ENCODE peak calls at places on chromosomes 4 and X, in ten cellular contexts. N is fibroblast of lung, Y is astrocyte of the spinal cord, O is thoracic aorta, U is mucosa of descending colon, J is upper lobe of right lung, K is lower leg skin, T is MM.1S, C is lung, Q is AG10803. M is an unnamed sample.

GRCh38 chr4:156198511-156198910 is 244.8 kb upstream of the CTSO start:
- DNase-seq in T (no peak), N (no peak), Q (no peak), C (no peak), K (no peak), J (no peak), U (no peak), O (no peak), Y (no peak), M (no peak)

GRCh38 chr4:13294961-13295605 is 189.1 kb downstream of the RAB28 start:
- DNase-seq in O (no peak), K (no peak), C (no peak), J (no peak), T (no peak), U (no peak), Y (no peak), N (peak; percentile 60), Q (peak; percentile 7), M (no peak)

GRCh38 chr4:125187221-125187620 is 127.5 kb upstream of the FAT4 start:
- DNase-seq in K (no peak), J (no peak), U (no peak), Y (peak; percentile 85), Q (peak; percentile 84), O (no peak), C (no peak), T (no peak), N (peak; percentile 74), M (peak; percentile 63)

GRCh38 chrX:109841257-109841656 is 108.2 kb upstream of the ACSL4 start:
- DNase-seq in J (no peak), N (no peak), C (no peak), K (no peak), O (no peak), Q (no peak), Y (no peak), U (no peak), T (no peak), M (no peak)

GRCh38 chr4:146638801-146639351 is at the start of gene POU4F2:
- DNase-seq in U (no peak), N (peak; percentile 20), K (no peak), O (no peak), T (no peak), C (no peak), Q (peak; percentile 1), J (peak; percentile 64), Y (peak; percentile 25), M (peak; percentile 19)

GRCh38 chr4:169345207-169345788 is 74.5 kb upstream of the SH3RF1 start:
- DNase-seq in T (no peak), Y (peak; percentile 69), K (no peak), N (peak; percentile 80), O (no peak), U (no peak), C (no peak), J (no peak), Q (peak; percentile 89), M (peak; percentile 15)

GRCh38 chr4:4659871-4660651 is 118.2 kb upstream of the STX18 start:
- DNase-seq in Q (peak; percentile 93), K (no peak), U (no peak), N (peak; percentile 94), T (no peak), J (no peak), O (no peak), Y (peak; percentile 96), C (no peak), M (peak; percentile 96)

GRCh38 chr4:165383757-165384156 is 4.9 kb downstream of the CPE start:
- DNase-seq in C (no peak), Q (no peak), U (no peak), K (no peak), N (peak; percentile 60), T (no peak), Y (peak; percentile 29), O (no peak), J (no peak), M (peak; percentile 45)

GRCh38 chr4:143241892-143242291 is 57.2 kb downstream of the USP38 start:
- DNase-seq in N (peak; percentile 31), T (no peak), Q (no peak), K (no peak), J (no peak), U (no peak), Y (no peak), O (no peak), C (no peak), M (peak; percentile 34)

GRCh38 chr4:104896623-104897296 is 249.9 kb upstream of the TET2 start:
- DNase-seq in Q (no peak), J (no peak), U (no peak), O (no peak), N (peak; percentile 40), Y (peak; percentile 18), K (no peak), T (no peak), C (no peak), M (no peak)

GRCh38 chrX:48918644-48919340 is at the start of gene PIM2:
- DNase-seq in T (peak; percentile 95), C (peak; percentile 91), N (peak; percentile 88), U (peak; percentile 91), Y (peak; percentile 87), Q (peak; percentile 56), K (peak; percentile 88), O (peak; percentile 71), J (peak; percentile 95), M (peak; percentile 90)

GRCh38 chr4:2251073-2251794 is 9.3 kb upstream of the HAUS3 start:
- DNase-seq in Y (no peak), C (no peak), T (no peak), O (no peak), N (no peak), Q (no peak), U (peak; percentile 20), K (peak; percentile 12), J (peak; percentile 57), M (no peak)

GRCh38 chrX:119423631-119424030 is 24.5 kb downstream of the SLC25A43 start:
- DNase-seq in K (no peak), C (no peak), O (no peak), Y (no peak), J (no peak), Q (no peak), T (no peak), N (no peak), U (no peak), M (no peak)

GRCh38 chr4:1458581-1458980 is 52.3 kb upstream of the NKX1-1 start:
- DNase-seq in Q (no peak), J (peak; percentile 30), Y (no peak), N (no peak), U (no peak), C (no peak), T (no peak), O (no peak), K (no peak), M (no peak)

DNA sequence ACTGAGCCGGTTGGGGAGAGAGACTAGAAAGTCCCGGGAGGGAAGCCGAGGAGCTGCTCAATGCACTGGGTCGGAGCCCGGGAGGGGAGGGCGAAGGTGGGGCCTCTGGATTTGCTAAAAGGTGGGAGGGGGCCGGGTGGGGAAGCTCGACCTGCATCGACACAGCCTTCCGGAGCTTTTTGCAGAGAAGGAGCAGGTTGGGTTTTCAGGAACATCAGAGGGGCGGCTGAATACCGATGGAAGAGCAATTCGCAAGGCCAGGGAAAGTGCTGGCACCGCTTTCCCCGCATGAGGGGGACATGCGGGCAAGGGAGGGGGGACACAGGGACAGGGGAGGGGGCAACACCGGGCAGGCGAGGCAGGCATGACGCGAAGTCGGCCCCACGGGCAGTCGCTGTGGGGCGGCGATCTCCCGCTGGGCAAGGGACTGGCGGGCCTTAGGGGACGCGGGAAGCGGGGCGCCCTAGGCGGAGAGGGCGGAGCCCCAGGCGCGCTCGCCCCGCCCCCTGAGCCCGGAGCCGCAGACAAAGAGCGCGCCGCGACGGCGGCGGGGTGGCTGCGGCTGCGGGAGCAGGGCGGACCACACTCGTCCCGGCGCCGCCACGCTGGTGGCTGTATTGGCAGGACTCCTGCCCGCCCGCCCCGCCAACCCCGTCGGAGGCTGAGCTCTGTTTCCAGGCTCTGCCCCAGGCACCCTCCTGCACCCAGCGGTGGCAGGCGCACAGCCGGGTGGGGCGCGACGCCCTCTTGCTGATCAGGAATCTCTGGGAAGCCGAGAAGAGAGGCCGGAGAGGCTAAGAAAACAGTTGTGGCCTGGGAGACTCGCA is 11.6 kb downstream of the PDZD4 start:
- DNase-seq in C (no peak), U (peak; percentile 50), O (no peak), N (no peak), T (no peak), K (no peak), J (no peak), Q (no peak), Y (no peak), M (no peak)
- H3K4me3 ChIP-seq in C (no peak overlapping the region), U (no peak overlapping the region), O (peak overlapping the region; percentile 65), N (no peak overlapping the region), T (no peak overlapping the region), K (no peak overlapping the region), J (peak overlapping the region; percentile 47), Q (peak overlapping the region; percentile 12), Y (peak overlapping the region; percentile 15), M (peak overlapping the region; percentile 29)

GRCh38 chr4:121229993-121230392 is 65.9 kb upstream of the TNIP3 start:
- DNase-seq in O (no peak), T (no peak), C (no peak), N (no peak), K (no peak), Q (no peak), J (no peak), Y (no peak), U (no peak), M (no peak)

GRCh38 chr4:121228851-121229250 is 64.7 kb upstream of the TNIP3 start:
- DNase-seq in Q (no peak), J (no peak), Y (no peak), U (no peak), K (no peak), N (no peak), T (no peak), C (no peak), O (no peak), M (peak; percentile 20)

GRCh38 chr4:121226362-121226761 is 62.2 kb upstream of the TNIP3 start:
- DNase-seq in O (no peak), C (no peak), J (no peak), Y (peak; percentile 10), K (no peak), N (no peak), U (no peak), T (no peak), Q (no peak), M (peak; percentile 13)

GRCh38 chr4:121221608-121222007 is 57.5 kb upstream of the TNIP3 start:
- DNase-seq in K (no peak), J (no peak), U (no peak), Q (no peak), C (no peak), O (no peak), Y (no peak), T (no peak), N (no peak), M (no peak)

GRCh38 chr4:121227254-121227867 is 63.2 kb upstream of the TNIP3 start:
- DNase-seq in N (no peak), Q (no peak), C (no peak), Y (no peak), J (no peak), U (no peak), K (no peak), O (no peak), T (peak; percentile 34), M (no peak)
- TF ChIP-seq CTCF in N (no peak), Q (no peak), C (no peak), Y (peak; percentile 1), J (peak; percentile 15), U (no peak), K (no peak), O (no peak), T (peak; percentile 29), M (no peak)

GRCh38 chr4:57109847-57110634 is at the start of gene IGFBP7:
- DNase-seq in T (peak; percentile 62), J (peak; percentile 85), O (no peak), Y (peak; percentile 60), N (peak; percentile 55), C (peak; percentile 46), Q (peak; percentile 53), U (peak; percentile 72), K (no peak), M (peak; percentile 67)
- H3K4me3 ChIP-seq in T (peak within 1 kb of the TSS; percentile 63), J (peak within 1 kb of the TSS; percentile 81), O (peak within 1 kb of the TSS; percentile 92), Y (peak within 1 kb of the TSS; percentile 71), N (peak within 1 kb of the TSS; percentile 59), C (peak within 1 kb of the TSS; percentile 81), Q (peak within 1 kb of the TSS; percentile 71), U (peak within 1 kb of the TSS; percentile 13), K (peak within 1 kb of the TSS; percentile 85), M (peak within 1 kb of the TSS; percentile 98)

GRCh38 chr4:6474053-6474568 is 1.7 kb upstream of the PPP2R2C start:
- DNase-seq in T (no peak), C (no peak), Y (no peak), N (no peak), O (no peak), K (peak; percentile 12), J (no peak), Q (no peak), U (no peak), M (peak; percentile 22)
- TF ChIP-seq CTCF in T (peak; percentile 7), C (no peak), Y (no peak), N (no peak), O (no peak), K (no peak), J (no peak), Q (peak; percentile 8), U (no peak), M (peak; percentile 45)

M was measured in choroid plexus epithelial cell.